ENCODE peak calls at places on chromosomes 6 and 20, in eight cellular contexts. R is GM12865, D is psoas muscle, F is fibroblast of pulmonary artery, J is C1 segment of cervical spinal cord, P is SHP77, Z is endothelial cell, C is T1000. I is an unnamed sample.

GRCh38 chr20:63145156-63145555 is 70.8 kb downstream of the YTHDF1 start:
- DNase-seq in P (peak; percentile 34), F (no peak), J (no peak), Z (no peak), D (no peak), C (no peak), R (no peak), I (no peak)

GRCh38 chr6:69816017-69816416 is 19.2 kb upstream of the LMBRD1 start:
- DNase-seq in P (no peak), C (no peak), F (no peak), Z (no peak), R (peak; percentile 53), D (no peak), J (no peak), I (no peak)

GRCh38 chr6:142313284-142313683 is 11.5 kb downstream of the ADGRG6 start:
- DNase-seq in P (no peak), D (no peak), J (no peak), C (no peak), R (no peak), Z (no peak), F (peak; percentile 70), I (no peak)

GRCh38 chr20:22048241-22048640 is 342.8 kb downstream of the PAX1 start:
- DNase-seq in P (no peak), F (no peak), J (no peak), D (no peak), Z (no peak), R (no peak), C (no peak), I (no peak)

GRCh38 chr6:35177139-35177538 is 36.0 kb upstream of the TCP11 start:
- DNase-seq in F (no peak), C (no peak), J (no peak), Z (no peak), P (no peak), R (no peak), D (no peak), I (no peak)

GRCh38 chr6:75167851-75168250 is 38.0 kb downstream of the COL12A1 start:
- DNase-seq in Z (no peak), C (no peak), J (no peak), F (no peak), P (no peak), R (no peak), D (no peak), I (no peak)

GRCh38 chr6:166258854-166259276 is 49.3 kb downstream of the PRR18 start:
- DNase-seq in D (no peak), P (no peak), R (peak; percentile 84), Z (no peak), C (no peak), F (no peak), J (no peak), I (no peak)

GRCh38 chr6:128463942-128464341 is 56.5 kb downstream of the PTPRK start:
- DNase-seq in D (no peak), C (no peak), F (peak; percentile 68), P (no peak), Z (no peak), J (no peak), R (no peak), I (no peak)

GRCh38 chr20:8330785-8331699 is 199.0 kb downstream of the PLCB1 start:
- DNase-seq in Z (no peak), R (no peak), C (no peak), D (no peak), P (no peak), J (no peak), F (peak; percentile 13), I (no peak)

GRCh38 chr6:1858865-1859264 is 249.2 kb downstream of the FOXC1 start:
- DNase-seq in J (no peak), Z (no peak), P (no peak), R (no peak), F (no peak), D (no peak), C (no peak), I (no peak)

GRCh38 chr6:69022991-69023390 is 387.9 kb downstream of the ADGRB3 start:
- DNase-seq in J (no peak), F (peak; percentile 18), R (no peak), C (no peak), P (no peak), Z (no peak), D (no peak), I (no peak)

I was measured in NCI-H774.